ENCODE peak calls at places on chromosomes 1 and 21, in four cellular contexts. Z is T-cell, A is hypothalamus, T is progenitor cell of endocrine pancreas. P is an unnamed sample.
A peak's percentile ranks its signal among the peaks of the same experiment; 100 is the strongest.

GRCh38 chr1:202268032-202268431 is 73.7 kb downstream of the UBE2T start:
- DNase-seq in Z (no peak), A (no peak), T (no peak), P (no peak)

GRCh38 chr1:17732475-17732874 is 22.7 kb upstream of the ACTL8 start:
- DNase-seq in Z (no peak), A (no peak), T (no peak), P (no peak)

GRCh38 chr1:11784256-11784992 is 21.3 kb downstream of the MTHFR start:
- DNase-seq in Z (no peak), A (no peak), T (no peak), P (no peak)

GRCh38 chr1:46757256-46757955 is 38.5 kb upstream of the EFCAB14 start:
- DNase-seq in Z (no peak), A (no peak), T (no peak), P (no peak)

GRCh38 chr1:116983678-116984077 is 17.9 kb upstream of the CD101 start:
- DNase-seq in Z (no peak), A (no peak), T (no peak), P (no peak)

GRCh38 chr1:111032295-111032897 is 68.7 kb upstream of the LRIF1 start:
- DNase-seq in Z (no peak), A (no peak), T (peak; percentile 28), P (peak; percentile 62)

GRCh38 chr1:156420209-156421061 is 51.4 kb downstream of the RHBG start:
- DNase-seq in Z (peak; percentile 29), A (no peak), T (no peak), P (no peak)

GRCh38 chr1:8580566-8580965 is 236.9 kb downstream of the RERE start:
- DNase-seq in Z (no peak), A (no peak), T (no peak), P (no peak)

GRCh38 chr1:36925251-36925650 is 109.1 kb downstream of the GRIK3 start:
- DNase-seq in Z (no peak), A (no peak), T (no peak), P (no peak)

GRCh38 chr1:154411525-154411924 is 6.4 kb downstream of the IL6R start:
- DNase-seq in Z (no peak), A (no peak), T (no peak), P (no peak)

GRCh38 chr1:207004931-207005830 is 27.4 kb downstream of the C1orf116 start:
- DNase-seq in Z (no peak), A (no peak), T (no peak), P (peak; percentile 70)

GRCh38 chr1:5980314-5981008 is 11.8 kb downstream of the NPHP4 start:
- DNase-seq in Z (no peak), A (no peak), T (no peak), P (peak; percentile 36)

GRCh38 chr1:226082959-226083302 is 20.4 kb downstream of the H3-3A start:
- DNase-seq in Z (no peak), A (peak; percentile 58), T (peak; percentile 32), P (peak; percentile 58)

GRCh38 chr1:236204043-236204442 is 61.7 kb downstream of the GPR137B start:
- DNase-seq in Z (no peak), A (no peak), T (no peak), P (no peak)

GRCh38 chr1:246117066-246117791 is 389.9 kb downstream of the SMYD3 start:
- DNase-seq in Z (peak; percentile 85), A (no peak), T (no peak), P (peak; percentile 75)

GRCh38 chr1:190320952-190321351 is 156.7 kb downstream of the BRINP3 start:
- DNase-seq in Z (no peak), A (no peak), T (no peak), P (no peak)

GRCh38 chr1:185786524-185786923 is 52.3 kb downstream of the HMCN1 start:
- DNase-seq in Z (no peak), A (no peak), T (no peak), P (no peak)

GRCh38 chr1:223180803-223181321 is 37.8 kb upstream of the TLR5 start:
- DNase-seq in Z (no peak), A (no peak), T (no peak), P (no peak)

GRCh38 chr1:208047975-208048374 is 137.1 kb upstream of the CD34 start:
- DNase-seq in Z (no peak), A (no peak), T (no peak), P (no peak)

GRCh38 chr1:229148041-229148671 is 122.8 kb upstream of the RAB4A start:
- DNase-seq in Z (no peak), A (no peak), T (peak; percentile 50), P (no peak)

GRCh38 chr1:43522776-43523480 is 7.8 kb upstream of the PTPRF start:
- DNase-seq in Z (no peak), A (no peak), T (no peak), P (peak; percentile 48)

GRCh38 chr1:29521846-29522580 is 285.7 kb downstream of the PTPRU start:
- DNase-seq in Z (peak; percentile 14), A (no peak), T (peak; percentile 5), P (no peak)

GRCh38 chr21:42878993-42879787 is at the start of gene WDR4:
- DNase-seq in Z (peak; percentile 98), A (peak; percentile 77), T (peak; percentile 96), P (peak; percentile 99)

GRCh38 chr1:183090386-183091006 is 67.3 kb downstream of the LAMC1 start:
- DNase-seq in Z (no peak), A (no peak), T (no peak), P (no peak)

GRCh38 chr21:43859747-43860214 is 5.2 kb upstream of the AGPAT3 start:
- DNase-seq in Z (no peak), A (no peak), T (no peak), P (no peak)

GRCh38 chr1:77416692-77417450 is 135.1 kb downstream of the AK5 start:
- DNase-seq in Z (no peak), A (no peak), T (no peak), P (peak; percentile 66)

GRCh38 chr21:34558166-34558565 is 46.2 kb upstream of the KCNE1 start:
- DNase-seq in Z (no peak), A (no peak), T (no peak), P (no peak)

GRCh38 chr1:23638786-23639241 is 52.8 kb upstream of the RPL11 start:
- DNase-seq in Z (no peak), A (no peak), T (no peak), P (no peak)

GRCh38 chr1:156814571-156815260 is 1.9 kb downstream of the SH2D2A start:
- DNase-seq in Z (no peak), A (no peak), T (no peak), P (peak; percentile 47)

GRCh38 chr1:232891116-232891515 is 59.3 kb upstream of the NTPCR start:
- DNase-seq in Z (no peak), A (no peak), T (no peak), P (no peak)